ENCODE peak calls at places on chromosomes 7 and 10, in five cellular contexts. L is right cardiac atrium, G is HCT116, V is germinal center, B is GM12891. I is an unnamed sample.

GRCh38 chr7:12719141-12719919 is 31.9 kb downstream of the ARL4A start:
- DNase-seq in L (no peak), G (no peak), V (no peak), B (no peak), I (no peak)

GRCh38 chr7:30908681-30909080 is 3.0 kb upstream of the AQP1 start:
- DNase-seq in L (peak), G (no peak), V (no peak), B (no peak), I (no peak)

GRCh38 chr7:130266258-130266960 is at the start of gene CPA2:
- DNase-seq in L (no peak), G (no peak), V (no peak), B (no peak), I (no peak)

GRCh38 chr7:102403563-102403962 is 7.4 kb downstream of the PRKRIP1 start:
- DNase-seq in L (no peak), G (no peak), V (no peak), B (no peak), I (no peak)

GRCh38 chr10:100020883-100021248 is 11.1 kb upstream of the DNMBP start:
- DNase-seq in L (no peak), G (no peak), V (no peak), B (no peak), I (peak)

GRCh38 chr10:4656576-4657194 is 169.3 kb upstream of the AKR1E2 start:
- DNase-seq in L (peak), G (peak), V (peak), B (no peak), I (peak)

GRCh38 chr10:59366310-59366709 is 4.0 kb upstream of the FAM13C start:
- DNase-seq in L (peak), G (no peak), V (no peak), B (no peak), I (no peak)

GRCh38 chr7:100720320-100720644 is at the start of gene EPO:
- DNase-seq in L (no peak), G (no peak), V (no peak), B (no peak), I (no peak)

GRCh38 chr7:65342723-65343629 is 30.7 kb upstream of the ZNF92 start:
- DNase-seq in L (no peak), G (no peak), V (no peak), B (no peak), I (no peak)